ENCODE peak calls at places on chromosomes 13 and 19, in five cellular contexts. C, D, S, G and U are unnamed samples.

GRCh38 chr19:40600086-40600917 is 867 bp upstream of the LTBP4 start:
- DNase-seq in C (no peak), S (no peak), D (no peak), G (no peak), U (no peak)

GRCh38 chr13:51848674-51849073 is 3.7 kb upstream of the TMEM272 start:
- DNase-seq in D (no peak), C (peak), G (no peak), S (no peak), U (no peak)

GRCh38 chr13:102878491-102878890 is 32.7 kb downstream of the ERCC5 start:
- DNase-seq in C (no peak), S (no peak), D (no peak), G (no peak), U (no peak)

GRCh38 chr13:24085662-24086061 is 74.9 kb upstream of the SPATA13 start:
- DNase-seq in S (no peak), G (no peak), D (no peak), C (peak), U (peak)

GRCh38 chr13:106246817-106247216 is 288.6 kb downstream of the EFNB2 start:
- DNase-seq in S (no peak), D (no peak), C (no peak), G (no peak), U (no peak)

GRCh38 chr19:12969292-12969988 is at the start of gene DAND5:
- DNase-seq in S (peak), D (no peak), C (no peak), G (no peak), U (no peak)

GRCh38 chr13:51542358-51542972 is 41.8 kb upstream of the WDFY2 start:
- DNase-seq in S (peak), G (no peak), C (no peak), D (no peak), U (no peak)

GRCh38 chr19:37594982-37595382 is 306 bp downstream of the ZNF540 start:
- DNase-seq in S (no peak), C (no peak), G (peak), D (no peak), U (peak)

GRCh38 chr13:78176880-78177279 is 258.2 kb upstream of the EDNRB start:
- DNase-seq in G (no peak), D (no peak), S (no peak), C (no peak), U (no peak)
- TF ChIP-seq JUND in G (no peak), D (no peak), S (no peak), C (no peak), U (no peak)

DNA sequence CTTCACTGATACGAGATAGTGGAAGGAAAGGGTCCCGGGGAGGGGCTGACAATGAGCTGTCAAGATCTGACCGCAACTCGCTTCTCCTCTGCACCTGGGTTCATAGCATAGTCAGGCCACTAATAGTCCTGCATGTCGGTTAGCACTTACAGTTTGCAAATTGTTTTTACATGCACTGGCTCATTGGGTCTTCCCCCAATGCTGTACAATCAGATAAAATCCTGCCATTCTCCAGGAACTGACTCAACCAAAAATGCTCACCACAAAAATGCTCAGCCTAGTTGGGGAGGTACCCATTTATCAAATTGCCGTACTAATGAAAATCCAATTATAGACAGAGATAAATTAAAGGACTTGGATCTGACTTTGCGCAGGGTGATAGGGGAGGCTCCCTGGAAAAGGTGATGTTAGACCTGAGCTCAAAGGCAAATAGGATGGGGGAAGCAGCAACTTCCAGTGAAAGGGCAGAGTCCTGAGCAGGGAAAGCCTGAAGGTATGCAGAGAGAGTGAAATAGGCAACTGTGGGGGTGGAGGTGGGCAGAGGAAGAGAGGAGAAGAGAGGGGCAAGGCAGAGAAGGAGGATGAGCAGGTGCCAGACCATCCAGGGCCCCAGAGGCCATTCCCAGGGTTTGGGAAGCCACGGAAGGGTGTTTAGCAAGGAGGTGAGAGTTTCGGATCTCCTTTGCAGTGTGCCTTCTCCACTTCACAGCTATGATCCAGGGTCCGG is 326.1 kb upstream of the TSHZ3 start:
- DNase-seq in D (no peak), G (no peak), C (no peak), S (no peak), U (no peak)
- TF ChIP-seq JUND in D (no peak), G (no peak), C (no peak), S (no peak), U (no peak)

DNA sequence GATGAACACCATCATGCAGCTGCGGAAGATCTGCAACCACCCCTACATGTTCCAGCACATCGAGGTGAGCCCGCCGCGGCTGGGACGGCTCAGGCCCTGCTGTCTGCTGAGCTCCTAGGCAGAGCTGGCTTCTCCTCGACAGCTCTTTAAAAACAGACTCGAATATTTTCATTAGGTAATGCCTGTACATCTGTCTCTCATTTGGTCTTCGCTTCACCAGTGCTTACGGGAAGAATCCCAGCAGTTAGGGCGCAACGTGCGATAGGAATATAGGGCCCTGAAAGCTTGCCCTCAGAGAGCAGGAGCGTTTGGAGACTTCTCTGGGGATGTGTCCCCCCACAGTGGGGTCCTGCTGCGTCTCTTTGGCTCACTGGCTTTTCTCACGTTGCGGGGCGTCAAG is 63.8 kb upstream of the LDLR start:
- DNase-seq in G (no peak), D (no peak), C (no peak), S (no peak), U (no peak)
- TF ChIP-seq JUND in G (no peak), D (no peak), C (no peak), S (no peak), U (no peak)

DNA sequence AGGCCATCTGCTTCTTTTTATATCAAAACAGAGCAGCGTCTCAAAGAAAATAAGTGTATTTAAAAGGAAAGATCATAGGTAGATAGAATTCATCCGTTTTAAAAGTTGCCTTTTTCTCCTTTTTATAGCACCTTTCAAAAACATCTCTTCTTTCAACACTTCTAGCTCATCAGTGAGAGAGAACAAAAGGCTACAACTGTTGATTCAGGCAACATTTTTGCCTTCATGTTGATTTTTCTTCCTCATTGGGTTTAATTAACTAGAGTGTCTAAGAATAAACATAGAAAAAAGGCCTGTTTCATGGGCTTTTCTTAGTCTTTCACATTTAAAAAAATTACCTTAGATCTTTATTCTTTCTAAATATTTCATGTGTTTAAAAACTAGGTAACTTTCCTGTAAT is 13.6 kb downstream of the COL4A2 start:
- DNase-seq in S (no peak), G (no peak), C (no peak), D (no peak), U (no peak)
- TF ChIP-seq JUND in S (no peak), G (no peak), C (no peak), D (no peak), U (no peak)

DNA sequence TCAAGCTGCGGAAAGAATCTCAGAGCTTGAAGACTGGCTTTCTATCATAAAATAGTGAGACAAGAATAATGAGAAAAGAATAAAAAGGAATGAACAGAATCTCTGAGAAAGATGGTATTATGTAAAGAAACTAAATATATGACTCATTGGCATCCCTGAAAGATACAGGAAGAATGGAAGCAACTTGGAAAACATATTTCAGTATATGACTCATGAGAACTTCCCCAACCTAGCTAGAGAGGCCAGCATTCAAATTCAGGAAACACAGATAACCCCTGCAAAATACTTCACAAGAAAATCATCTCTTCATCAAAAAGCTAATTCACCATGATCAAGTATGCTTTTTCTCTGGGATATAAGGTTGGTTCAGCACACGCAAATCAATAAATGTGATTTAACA is 2318.0 kb downstream of the PCDH9 start:
- DNase-seq in G (no peak), S (no peak), D (no peak), C (no peak), U (no peak)
- TF ChIP-seq JUND in G (no peak), S (peak), D (no peak), C (no peak), U (no peak)

GRCh38 chr13:68124437-68125086 is 894.4 kb upstream of the PCDH9 start:
- DNase-seq in D (no peak), S (no peak), G (no peak), C (no peak), U (no peak)
- TF ChIP-seq JUND in D (no peak), S (no peak), G (no peak), C (no peak), U (no peak)

GRCh38 chr19:51101171-51101865 is 6.9 kb downstream of the CTU1 start:
- DNase-seq in C (no peak), S (no peak), D (no peak), G (no peak), U (no peak)
- TF ChIP-seq JUND in C (no peak), S (no peak), D (no peak), G (no peak), U (no peak)

DNA sequence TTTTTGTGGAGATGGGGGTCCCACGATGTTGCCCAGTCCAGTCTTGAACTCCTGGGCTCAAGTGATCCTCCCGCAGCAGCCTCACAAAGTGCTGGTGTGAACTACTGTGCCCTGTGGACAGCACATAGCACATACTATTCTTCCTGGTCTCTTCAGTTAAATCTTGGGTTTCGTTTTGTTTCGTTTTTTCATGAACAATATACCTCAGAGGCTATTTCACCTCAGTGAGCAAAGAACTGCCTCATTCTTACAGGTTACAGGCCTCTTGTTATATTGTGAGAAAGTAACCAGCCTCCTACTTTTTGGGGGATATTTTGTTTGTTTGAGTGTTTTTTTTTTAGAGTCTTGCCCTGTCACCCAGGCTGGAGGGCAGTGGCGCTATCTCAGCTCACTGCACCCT is 1.3 kb upstream of the C3 start:
- DNase-seq in G (no peak), D (no peak), C (no peak), S (no peak), U (peak)
- TF ChIP-seq JUND in G (no peak), D (no peak), C (no peak), S (no peak), U (no peak)